ENCODE peak calls at places on chromosome 16, in seven cellular contexts. P is naive thymus-derived CD4-positive, alpha-beta T cell; Q is CD4-positive, alpha-beta memory T cell; Y is CD8-positive, alpha-beta T cell; T is fibroblast of lung; B is endodermal cell; F is heart left ventricle. K is an unnamed sample.

GRCh38 chr16:67668495-67669157 is 2.0 kb downstream of the C16orf86 start:
- DNase-seq in P (no peak), Q (no peak), Y (peak; percentile 45), T (no peak), B (no peak), F (no peak), K (no peak)

GRCh38 chr16:15607700-15608396 is 35.1 kb downstream of the MARF1 start:
- DNase-seq in P (no peak), Q (no peak), Y (no peak), T (peak; percentile 86), B (no peak), F (peak; percentile 91), K (no peak)

GRCh38 chr16:27547851-27548250 is 1.9 kb downstream of the GTF3C1 start:
- DNase-seq in P (no peak), Q (no peak), Y (no peak), T (no peak), B (no peak), F (no peak), K (no peak)

GRCh38 chr16:89826531-89827382 is 1.5 kb upstream of the SPIRE2 start:
- DNase-seq in P (no peak), Q (no peak), Y (no peak), T (no peak), B (no peak), F (no peak), K (no peak)

GRCh38 chr16:16150117-16150877 is 73.0 kb downstream of the ABCC6 start:
- DNase-seq in P (no peak), Q (no peak), Y (no peak), T (peak; percentile 95), B (peak; percentile 50), F (peak; percentile 59), K (no peak)

GRCh38 chr16:28904828-28905227 is 20.2 kb downstream of the RABEP2 start:
- DNase-seq in P (no peak), Q (no peak), Y (no peak), T (no peak), B (no peak), F (no peak), K (no peak)

GRCh38 chr16:17228048-17228707 is 242.6 kb downstream of the XYLT1 start:
- DNase-seq in P (no peak), Q (no peak), Y (no peak), T (no peak), B (peak; percentile 52), F (no peak), K (no peak)

GRCh38 chr16:19123535-19124178 is 9.9 kb downstream of the ITPRIPL2 start:
- DNase-seq in P (no peak), Q (no peak), Y (no peak), T (no peak), B (no peak), F (no peak), K (no peak)

GRCh38 chr16:81451753-81452680 is 7.4 kb downstream of the CMIP start:
- DNase-seq in P (peak; percentile 66), Q (peak; percentile 52), Y (peak; percentile 76), T (no peak), B (peak; percentile 61), F (no peak), K (no peak)

DNA sequence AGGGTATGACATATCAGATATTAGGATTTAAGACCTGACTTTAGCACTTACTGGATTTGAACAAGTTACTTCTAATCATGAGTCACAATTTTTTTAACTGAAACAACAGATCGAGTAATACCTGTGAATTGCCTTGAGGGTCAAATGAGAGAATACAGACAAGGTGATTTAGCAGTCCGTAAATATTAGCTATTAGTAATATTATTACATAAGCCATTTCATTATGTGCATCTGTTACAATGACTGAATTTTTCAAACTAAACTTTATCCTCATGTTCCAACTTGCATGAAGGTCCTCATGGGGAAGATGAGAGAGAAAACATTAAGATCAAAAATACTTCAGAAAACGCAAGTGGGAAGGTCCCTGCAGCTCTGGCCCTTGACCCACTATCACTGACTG is 441.9 kb downstream of the CDH11 start:
- DNase-seq in P (no peak), Q (no peak), Y (no peak), T (no peak), B (no peak), F (no peak), K (no peak)
- H3K9me3 ChIP-seq in P (no peaks in the 10 kb centered on the region), Q (no peaks in the 10 kb centered on the region), Y (no peaks in the 10 kb centered on the region), T (no peaks in the 10 kb centered on the region), B (peaks cover 7% of the 10 kb centered on the region), F (no peaks in the 10 kb centered on the region), K (no peaks in the 10 kb centered on the region)

DNA sequence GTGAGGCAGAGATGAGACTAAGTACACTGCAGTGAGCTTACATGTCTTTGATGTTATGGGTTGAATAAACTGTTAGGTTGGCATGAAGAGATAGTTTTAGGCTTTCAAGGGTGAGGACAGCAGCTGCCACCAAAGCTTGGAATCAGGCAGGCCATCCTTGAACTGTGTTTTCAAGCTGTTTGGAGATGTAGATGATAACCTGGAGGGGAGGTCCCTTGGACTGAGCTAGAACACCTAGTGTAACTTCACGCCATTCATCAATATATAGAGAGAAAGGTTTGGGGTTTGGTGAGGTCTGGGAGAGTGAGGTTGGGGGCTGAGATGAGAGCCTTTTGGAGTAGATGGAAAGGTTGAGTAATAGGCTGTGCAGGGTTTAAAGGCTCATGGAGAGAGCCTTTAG is 2447.0 kb downstream of the TP53TG3F start:
- DNase-seq in P (no peak), Q (no peak), Y (no peak), T (no peak), B (no peak), F (no peak), K (no peak)
- H3K9me3 ChIP-seq in P (no peaks in the 10 kb centered on the region), Q (peaks cover 2% of the 10 kb centered on the region), Y (no peaks in the 10 kb centered on the region), T (no peaks in the 10 kb centered on the region), B (peaks cover 95% of the 10 kb centered on the region), F (no peaks in the 10 kb centered on the region), K (no peaks in the 10 kb centered on the region)

DNA sequence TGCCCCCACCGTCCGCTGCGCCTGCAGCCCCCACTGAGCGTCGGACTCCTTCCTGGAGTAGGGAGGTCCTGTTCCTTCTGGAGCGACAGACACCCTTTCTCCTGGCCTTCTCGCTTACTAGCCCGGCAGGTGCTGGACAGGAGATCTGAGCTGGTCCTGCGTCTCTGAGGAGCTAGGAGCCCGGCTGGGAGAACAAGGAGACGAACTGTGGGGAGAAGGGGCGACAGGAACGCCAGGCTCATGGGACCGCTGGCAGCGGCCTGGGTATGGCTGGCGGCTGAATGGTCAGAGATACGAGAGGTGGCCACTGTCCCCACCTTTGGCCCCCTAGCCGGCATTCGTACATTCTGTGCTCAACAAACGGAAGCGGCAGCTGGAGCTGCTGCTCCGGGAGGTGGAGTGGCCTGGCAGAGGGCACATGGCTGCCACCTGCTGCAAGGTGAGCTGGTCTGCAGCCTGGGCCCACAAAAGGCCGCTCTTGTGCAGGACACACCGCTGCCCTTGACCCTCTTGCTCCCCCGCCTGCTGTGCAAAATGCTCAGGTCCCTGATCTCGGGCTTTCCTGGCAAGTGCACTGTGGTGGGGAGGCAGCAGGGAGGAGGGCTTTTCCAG is 2066.7 kb downstream of the TP53TG3F start:
- DNase-seq in P (no peak), Q (no peak), Y (no peak), T (no peak), B (no peak), F (no peak), K (no peak)
- H3K9me3 ChIP-seq in P (no peaks in the 10 kb centered on the region), Q (peaks cover 9% of the 10 kb centered on the region), Y (no peaks in the 10 kb centered on the region), T (no peaks in the 10 kb centered on the region), B (peaks cover 80% of the 10 kb centered on the region), F (no peaks in the 10 kb centered on the region), K (no peaks in the 10 kb centered on the region)

DNA sequence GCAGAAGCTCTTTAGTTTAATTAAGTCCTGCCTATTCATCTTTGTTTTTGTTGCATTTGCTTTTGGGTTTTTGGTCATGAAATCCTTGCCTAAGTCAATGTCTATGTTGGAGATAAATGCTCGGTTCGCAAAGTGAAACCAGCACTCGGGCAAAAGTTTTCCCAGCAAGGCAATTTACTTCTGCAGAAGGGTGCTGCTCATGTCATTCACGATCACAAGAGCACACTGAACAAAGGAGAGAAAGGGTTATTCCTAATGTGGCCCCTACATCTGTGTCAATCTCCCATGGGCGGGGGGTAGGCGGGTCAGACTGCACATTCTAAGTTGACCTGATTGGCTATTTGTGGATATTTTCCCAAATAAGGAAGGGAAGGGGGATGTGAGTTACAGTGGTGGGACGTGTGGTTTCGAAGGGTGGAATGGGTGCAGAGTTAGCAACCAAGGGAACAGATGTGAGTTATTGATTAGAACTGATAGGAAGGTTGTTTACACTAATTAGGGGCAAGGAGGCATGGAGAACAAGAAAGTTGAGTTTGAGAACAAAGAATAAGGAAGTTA is 23.0 kb downstream of the ATF7IP2 start:
- DNase-seq in P (no peak), Q (no peak), Y (no peak), T (no peak), B (no peak), F (no peak), K (no peak)
- H3K9me3 ChIP-seq in P (peaks cover 21% of the 10 kb centered on the region), Q (peaks cover 21% of the 10 kb centered on the region), Y (peaks cover 29% of the 10 kb centered on the region), T (no peaks in the 10 kb centered on the region), B (peaks cover 99% of the 10 kb centered on the region), F (peaks cover 81% of the 10 kb centered on the region), K (peaks cover 7% of the 10 kb centered on the region)

GRCh38 chr16:3317315-3317999 is 12.2 kb downstream of the ZNF75A start:
- DNase-seq in P (no peak), Q (no peak), Y (no peak), T (peak; percentile 51), B (no peak), F (no peak), K (no peak)
- H3K9me3 ChIP-seq in P (peaks cover 59% of the 10 kb centered on the region), Q (peaks cover 70% of the 10 kb centered on the region), Y (peaks cover 64% of the 10 kb centered on the region), T (peaks cover 7% of the 10 kb centered on the region), B (peaks cover 76% of the 10 kb centered on the region), F (peaks cover 100% of the 10 kb centered on the region), K (peaks cover 54% of the 10 kb centered on the region)

GRCh38 chr16:87533061-87533460 is 40.2 kb upstream of the ZCCHC14 start:
- DNase-seq in P (no peak), Q (no peak), Y (no peak), T (no peak), B (no peak), F (no peak), K (no peak)

GRCh38 chr16:87534751-87535150 is 41.9 kb upstream of the ZCCHC14 start:
- DNase-seq in P (no peak), Q (no peak), Y (no peak), T (no peak), B (no peak), F (no peak), K (no peak)

GRCh38 chr16:87534030-87534653 is 41.3 kb upstream of the ZCCHC14 start:
- DNase-seq in P (no peak), Q (no peak), Y (no peak), T (no peak), B (no peak), F (no peak), K (no peak)

GRCh38 chr16:87528690-87529579 is 36.1 kb upstream of the ZCCHC14 start:
- DNase-seq in P (no peak), Q (no peak), Y (no peak), T (no peak), B (no peak), F (no peak), K (no peak)

DNA sequence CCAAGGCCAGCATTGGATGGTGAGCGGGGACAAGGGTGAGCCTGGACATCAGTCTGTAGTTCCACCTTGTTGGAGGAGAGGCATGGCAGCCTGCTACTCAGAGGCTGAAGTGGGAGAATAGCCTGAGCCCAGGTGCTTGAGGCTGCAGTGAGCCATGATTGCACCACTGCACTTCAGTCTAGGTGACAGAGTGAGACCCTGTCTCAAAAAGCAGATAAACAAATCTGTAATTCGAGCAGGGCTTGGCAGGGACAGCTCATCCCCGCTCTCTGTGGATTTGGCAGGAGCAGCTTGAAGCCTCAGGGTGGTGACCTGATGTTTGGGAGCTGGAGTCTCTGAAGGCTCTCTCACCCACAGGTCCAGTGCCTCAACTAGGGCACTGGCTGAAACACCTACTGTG is 38.6 kb upstream of the ZCCHC14 start:
- DNase-seq in P (no peak), Q (no peak), Y (no peak), T (no peak), B (no peak), F (no peak), K (no peak)
- H3K9me3 ChIP-seq in P (no peaks in the 10 kb centered on the region), Q (no peaks in the 10 kb centered on the region), Y (no peaks in the 10 kb centered on the region), T (no peaks in the 10 kb centered on the region), B (peaks cover 12% of the 10 kb centered on the region), F (peaks cover 35% of the 10 kb centered on the region), K (peaks cover 3% of the 10 kb centered on the region)

K was measured in T-helper 17 cell.